ENCODE peak calls at places on chromosomes 7 and 10, in ten cellular contexts. V, J, O, K, Y, T, B, L, C and W are unnamed samples.

GRCh38 chr7:76364198-76364584 is 5.4 kb upstream of the YWHAG start:
- DNase-seq in V (no peak), J (no peak), O (no peak), K (peak), Y (no peak), T (no peak), B (peak), L (no peak), C (no peak), W (no peak)

GRCh38 chr10:79142064-79142491 is 73.3 kb downstream of the ZMIZ1 start:
- DNase-seq in V (no peak), J (no peak), O (no peak), K (no peak), Y (no peak), T (no peak), B (peak), L (no peak), C (no peak), W (no peak)

GRCh38 chr7:26515462-26515861 is 223.8 kb downstream of the SNX10 start:
- DNase-seq in V (peak), J (peak), O (peak), K (no peak), Y (no peak), T (no peak), B (no peak), L (no peak), C (peak), W (peak)

GRCh38 chr7:12638851-12639467 is 48.5 kb upstream of the ARL4A start:
- DNase-seq in V (peak), J (no peak), O (no peak), K (peak), Y (no peak), T (peak), B (no peak), L (no peak), C (no peak), W (no peak)

GRCh38 chr7:111914287-111914686 is 291.9 kb downstream of the DOCK4 start:
- DNase-seq in V (no peak), J (no peak), O (no peak), K (no peak), Y (no peak), T (no peak), B (no peak), L (no peak), C (no peak), W (no peak)

GRCh38 chr10:48655426-48656240 is 29.0 kb upstream of the WDFY4 start:
- DNase-seq in V (no peak), J (peak), O (peak), K (peak), Y (peak), T (peak), B (peak), L (peak), C (peak), W (peak)

GRCh38 chr10:62960416-62960815 is 144.2 kb upstream of the EGR2 start:
- DNase-seq in V (no peak), J (no peak), O (no peak), K (no peak), Y (no peak), T (no peak), B (no peak), L (no peak), C (no peak), W (no peak)

GRCh38 chr7:51299391-51300133 is 17.0 kb downstream of the COBL start:
- DNase-seq in V (no peak), J (no peak), O (no peak), K (no peak), Y (no peak), T (no peak), B (no peak), L (no peak), C (no peak), W (no peak)

GRCh38 chr7:18343047-18343446 is 152.5 kb upstream of the HDAC9 start:
- DNase-seq in V (no peak), J (no peak), O (no peak), K (no peak), Y (no peak), T (no peak), B (no peak), L (no peak), C (no peak), W (no peak)

GRCh38 chr7:23514755-23515154 is 17.0 kb downstream of the TRA2A start:
- DNase-seq in V (no peak), J (no peak), O (no peak), K (no peak), Y (no peak), T (no peak), B (no peak), L (no peak), C (no peak), W (no peak)

GRCh38 chr7:90191648-90192047 is 19.9 kb upstream of the STEAP2 start:
- DNase-seq in V (no peak), J (no peak), O (no peak), K (no peak), Y (no peak), T (no peak), B (no peak), L (no peak), C (no peak), W (no peak)

GRCh38 chr10:132403511-132404168 is 6.6 kb downstream of the PWWP2B start:
- DNase-seq in V (no peak), J (peak), O (no peak), K (no peak), Y (no peak), T (no peak), B (no peak), L (peak), C (no peak), W (no peak)

GRCh38 chr10:124997791-124998623 is 56.1 kb downstream of the ZRANB1 start:
- DNase-seq in V (no peak), J (no peak), O (peak), K (no peak), Y (peak), T (no peak), B (peak), L (peak), C (peak), W (no peak)
- H3K27ac ChIP-seq in V (no peak), J (peak), O (peak), K (no peak), Y (peak), T (no peak), B (no peak), L (peak), C (no peak), W (peak)

GRCh38 chr10:100265821-100266485 is 1.5 kb downstream of the CWF19L1 start:
- DNase-seq in V (no peak), J (no peak), O (no peak), K (no peak), Y (no peak), T (no peak), B (no peak), L (no peak), C (no peak), W (no peak)

GRCh38 chr10:100267237-100268104 is at the start of gene CWF19L1:
- DNase-seq in V (peak), J (peak), O (peak), K (peak), Y (peak), T (peak), B (peak), L (peak), C (peak), W (peak)
- TF ChIP-seq POLR2A in V (peak), J (no peak), O (peak), K (no peak), Y (peak), T (peak), B (peak), L (no peak), C (peak), W (peak)

GRCh38 chr10:22932626-22933370 is 4.9 kb downstream of the ARMC3 start:
- DNase-seq in V (no peak), J (no peak), O (no peak), K (no peak), Y (no peak), T (no peak), B (no peak), L (no peak), C (no peak), W (no peak)

GRCh38 chr10:22931948-22932347 is 4.1 kb downstream of the ARMC3 start:
- DNase-seq in V (no peak), J (peak), O (no peak), K (peak), Y (no peak), T (no peak), B (no peak), L (no peak), C (no peak), W (no peak)

GRCh38 chr10:22927163-22927562 is 690 bp upstream of the ARMC3 start:
- DNase-seq in V (no peak), J (no peak), O (no peak), K (peak), Y (no peak), T (no peak), B (no peak), L (no peak), C (no peak), W (no peak)

GRCh38 chr10:22925088-22925487 is 2.8 kb upstream of the ARMC3 start:
- DNase-seq in V (no peak), J (no peak), O (no peak), K (no peak), Y (no peak), T (no peak), B (no peak), L (no peak), C (no peak), W (no peak)

GRCh38 chr10:22927661-22928403 is at the start of gene ARMC3:
- DNase-seq in V (peak), J (peak), O (no peak), K (peak), Y (peak), T (peak), B (peak), L (peak), C (peak), W (peak)
- TF ChIP-seq POLR2AphosphoS5 in V (peak), J (peak), O (no peak), K (no peak), Y (no peak), T (no peak), B (no peak), L (peak), C (no peak), W (no peak)

GRCh38 chr7:8261711-8262695 is at the start of gene ICA1:
- DNase-seq in V (no peak), J (peak), O (peak), K (peak), Y (peak), T (peak), B (peak), L (peak), C (peak), W (peak)
- H3K27ac ChIP-seq in V (peak), J (peak), O (peak), K (peak), Y (peak), T (peak), B (peak), L (peak), C (peak), W (peak)

GRCh38 chr10:125822878-125823662 is at the start of the genes BCCIP and UROS:
- DNase-seq in V (peak), J (peak), O (peak), K (peak), Y (peak), T (peak), B (peak), L (peak), C (peak), W (peak)
- TF ChIP-seq POLR2A in V (peak), J (no peak), O (peak), K (no peak), Y (peak), T (peak), B (peak), L (peak), C (peak), W (peak)